ENCODE peak calls at places on chromosomes 12 and 14, in four cellular contexts. One of them, this sample, is unnamed.

GRCh38 chr12:57611116-57611809 is at the start of gene ARHGEF25:
- DNase-seq in NT2/D1: no peak
- DNase-seq in astrocyte: no peak
- DNase-seq in brain microvascular endothelial cell: no peak
- DNase-seq in this sample: no peak

GRCh38 chr12:58502857-58503256 is 417.4 kb downstream of the LRIG3 start:
- DNase-seq in NT2/D1: no peak
- DNase-seq in astrocyte: no peak
- DNase-seq in brain microvascular endothelial cell: no peak
- DNase-seq in this sample: no peak

GRCh38 chr12:115354007-115354452 is 670.1 kb upstream of the TBX3 start:
- DNase-seq in NT2/D1: no peak
- DNase-seq in astrocyte: peak; percentile 95
- DNase-seq in brain microvascular endothelial cell: peak; percentile 97
- DNase-seq in this sample: peak; percentile 89

GRCh38 chr14:69052181-69052601 is 73.1 kb upstream of the ACTN1 start:
- DNase-seq in NT2/D1: no peak
- DNase-seq in astrocyte: no peak
- DNase-seq in brain microvascular endothelial cell: no peak
- DNase-seq in this sample: no peak

GRCh38 chr12:94650143-94651056 is at the start of gene TMCC3:
- DNase-seq in NT2/D1: peak; percentile 13
- DNase-seq in astrocyte: no peak
- DNase-seq in brain microvascular endothelial cell: no peak
- DNase-seq in this sample: no peak

GRCh38 chr14:97002454-97002853 is 205.3 kb downstream of the VRK1 start:
- DNase-seq in NT2/D1: no peak
- DNase-seq in astrocyte: no peak
- DNase-seq in brain microvascular endothelial cell: no peak
- DNase-seq in this sample: no peak

GRCh38 chr12:116338064-116338872 is 60.8 kb upstream of the MED13L start:
- DNase-seq in NT2/D1: no peak
- DNase-seq in astrocyte: no peak
- DNase-seq in brain microvascular endothelial cell: no peak
- DNase-seq in this sample: no peak

GRCh38 chr14:51938137-51938536 is 51.2 kb upstream of the RTRAF start:
- DNase-seq in NT2/D1: no peak
- DNase-seq in astrocyte: no peak
- DNase-seq in brain microvascular endothelial cell: no peak
- DNase-seq in this sample: no peak

GRCh38 chr12:1619599-1619998 is 9.4 kb upstream of the WNT5B start:
- DNase-seq in NT2/D1: no peak
- DNase-seq in astrocyte: no peak
- DNase-seq in brain microvascular endothelial cell: no peak
- DNase-seq in this sample: no peak

GRCh38 chr12:18250313-18250916 is 10.9 kb upstream of the PIK3C2G start:
- DNase-seq in NT2/D1: peak; percentile 93
- DNase-seq in astrocyte: peak; percentile 39
- DNase-seq in brain microvascular endothelial cell: peak; percentile 51
- DNase-seq in this sample: peak; percentile 26

GRCh38 chr12:27780612-27781408 is 774 bp upstream of the MANSC4 start:
- DNase-seq in NT2/D1: peak; percentile 30
- DNase-seq in astrocyte: peak; percentile 58
- DNase-seq in brain microvascular endothelial cell: peak; percentile 27
- DNase-seq in this sample: no peak

GRCh38 chr14:75484711-75485429 is 37.4 kb upstream of the BATF start:
- DNase-seq in NT2/D1: no peak
- DNase-seq in astrocyte: no peak
- DNase-seq in brain microvascular endothelial cell: no peak
- DNase-seq in this sample: no peak

GRCh38 chr14:33692762-33693161 is 258.1 kb downstream of the EGLN3 start:
- DNase-seq in NT2/D1: no peak
- DNase-seq in astrocyte: peak; percentile 97
- DNase-seq in brain microvascular endothelial cell: peak; percentile 85
- DNase-seq in this sample: peak; percentile 79

GRCh38 chr12:14214495-14214894 is 151.0 kb upstream of the ATF7IP start:
- DNase-seq in NT2/D1: no peak
- DNase-seq in astrocyte: no peak
- DNase-seq in brain microvascular endothelial cell: no peak
- DNase-seq in this sample: no peak

GRCh38 chr12:25556136-25556535 is 3.1 kb upstream of the LMNTD1 start:
- DNase-seq in NT2/D1: no peak
- DNase-seq in astrocyte: no peak
- DNase-seq in brain microvascular endothelial cell: no peak
- DNase-seq in this sample: no peak

GRCh38 chr14:50082784-50083466 is 33.4 kb downstream of the VCPKMT start:
- DNase-seq in NT2/D1: no peak
- DNase-seq in astrocyte: peak; percentile 68
- DNase-seq in brain microvascular endothelial cell: peak; percentile 7
- DNase-seq in this sample: no peak

GRCh38 chr14:36163451-36163850 is 13.1 kb downstream of the PTCSC3 start:
- DNase-seq in NT2/D1: no peak
- DNase-seq in astrocyte: no peak
- DNase-seq in brain microvascular endothelial cell: no peak
- DNase-seq in this sample: no peak

GRCh38 chr12:39813776-39814175 is 194.2 kb upstream of the ABCD2 start:
- DNase-seq in NT2/D1: no peak
- DNase-seq in astrocyte: no peak
- DNase-seq in brain microvascular endothelial cell: no peak
- DNase-seq in this sample: no peak

GRCh38 chr14:61934385-61934784 is 172.2 kb downstream of the SNAPC1 start:
- DNase-seq in NT2/D1: no peak
- DNase-seq in astrocyte: peak; percentile 94
- DNase-seq in brain microvascular endothelial cell: peak; percentile 94
- DNase-seq in this sample: peak; percentile 32

GRCh38 chr12:41067941-41068645 is 120.0 kb upstream of the PDZRN4 start:
- DNase-seq in NT2/D1: no peak
- DNase-seq in astrocyte: no peak
- DNase-seq in brain microvascular endothelial cell: no peak
- DNase-seq in this sample: no peak

GRCh38 chr12:57454566-57455373 is at the start of gene INHBE:
- DNase-seq in NT2/D1: no peak
- DNase-seq in astrocyte: peak; percentile 59
- DNase-seq in brain microvascular endothelial cell: no peak
- DNase-seq in this sample: peak; percentile 45

GRCh38 chr14:100471451-100472093 is 115.6 kb downstream of the BEGAIN start:
- DNase-seq in NT2/D1: no peak
- DNase-seq in astrocyte: peak; percentile 73
- DNase-seq in brain microvascular endothelial cell: no peak
- DNase-seq in this sample: no peak

GRCh38 chr12:82904219-82904795 is 217.6 kb downstream of the TMTC2 start:
- DNase-seq in NT2/D1: no peak
- DNase-seq in astrocyte: peak; percentile 26
- DNase-seq in brain microvascular endothelial cell: no peak
- DNase-seq in this sample: no peak

GRCh38 chr14:89574420-89574819 is 157.4 kb upstream of the FOXN3 start:
- DNase-seq in NT2/D1: no peak
- DNase-seq in astrocyte: no peak
- DNase-seq in brain microvascular endothelial cell: no peak
- DNase-seq in this sample: no peak

GRCh38 chr12:92553389-92553788 is 149.4 kb upstream of the PLEKHG7 start:
- DNase-seq in NT2/D1: no peak
- DNase-seq in astrocyte: no peak
- DNase-seq in brain microvascular endothelial cell: no peak
- DNase-seq in this sample: no peak

GRCh38 chr12:48001426-48002178 is 2.7 kb downstream of the COL2A1 start:
- DNase-seq in NT2/D1: no peak
- DNase-seq in astrocyte: peak; percentile 25
- DNase-seq in brain microvascular endothelial cell: peak; percentile 20
- DNase-seq in this sample: no peak

DNA sequence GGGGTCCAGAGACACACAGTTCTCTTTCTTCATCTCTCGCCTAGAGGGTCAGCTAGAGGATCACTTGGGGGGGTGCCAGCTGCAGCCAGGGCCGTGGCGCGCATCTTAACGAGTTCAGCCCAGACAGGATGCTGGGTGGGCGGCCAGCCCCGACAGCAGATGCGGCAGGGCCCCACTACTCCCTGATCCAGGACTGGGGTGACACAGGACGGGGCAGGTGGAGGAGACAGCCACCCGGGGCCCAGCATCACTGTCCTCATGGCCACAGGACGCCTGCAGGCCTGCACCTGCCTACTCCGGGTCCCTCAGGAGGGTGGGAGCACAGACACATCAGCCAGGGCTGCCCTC is 12.8 kb downstream of the AKT1 start:
- DNase-seq in NT2/D1: no peak
- DNase-seq in astrocyte: no peak
- DNase-seq in brain microvascular endothelial cell: no peak
- DNase-seq in this sample: no peak
- H3K36me3 ChIP-seq in NT2/D1: peaks cover 50% of the 10 kb centered on the region
- H3K36me3 ChIP-seq in astrocyte: no peaks in the 10 kb centered on the region
- H3K36me3 ChIP-seq in brain microvascular endothelial cell: peaks cover 13% of the 10 kb centered on the region
- H3K36me3 ChIP-seq in this sample: no peaks in the 10 kb centered on the region

GRCh38 chr12:107586256-107586970 is 99.2 kb upstream of the PWP1 start:
- DNase-seq in NT2/D1: no peak
- DNase-seq in astrocyte: no peak
- DNase-seq in brain microvascular endothelial cell: no peak
- DNase-seq in this sample: no peak

GRCh38 chr12:107581616-107582015 is 104.0 kb upstream of the PWP1 start:
- DNase-seq in NT2/D1: no peak
- DNase-seq in astrocyte: no peak
- DNase-seq in brain microvascular endothelial cell: no peak
- DNase-seq in this sample: no peak

GRCh38 chr12:107584523-107584922 is 101.1 kb upstream of the PWP1 start:
- DNase-seq in NT2/D1: peak; percentile 20
- DNase-seq in astrocyte: no peak
- DNase-seq in brain microvascular endothelial cell: no peak
- DNase-seq in this sample: no peak

GRCh38 chr12:107580750-107581529 is 104.7 kb upstream of the PWP1 start:
- DNase-seq in NT2/D1: no peak
- DNase-seq in astrocyte: no peak
- DNase-seq in brain microvascular endothelial cell: no peak
- DNase-seq in this sample: no peak
- H3K4me3 ChIP-seq in NT2/D1: no peak overlapping the region
- H3K4me3 ChIP-seq in astrocyte: peak overlapping the region; percentile 44
- H3K4me3 ChIP-seq in brain microvascular endothelial cell: peak overlapping the region; percentile 38
- H3K4me3 ChIP-seq in this sample: peak overlapping the region; percentile 11

GRCh38 chr12:124551268-124552144 is 15.9 kb downstream of the NCOR2 start:
- DNase-seq in NT2/D1: no peak
- DNase-seq in astrocyte: no peak
- DNase-seq in brain microvascular endothelial cell: no peak
- DNase-seq in this sample: no peak
- H3K36me3 ChIP-seq in NT2/D1: peaks cover 58% of the 10 kb centered on the region
- H3K36me3 ChIP-seq in astrocyte: no peaks in the 10 kb centered on the region
- H3K36me3 ChIP-seq in brain microvascular endothelial cell: no peaks in the 10 kb centered on the region
- H3K36me3 ChIP-seq in this sample: no peaks in the 10 kb centered on the region

GRCh38 chr14:92511472-92512247 is 1.9 kb upstream of the RIN3 start:
- DNase-seq in NT2/D1: no peak
- DNase-seq in astrocyte: peak; percentile 92
- DNase-seq in brain microvascular endothelial cell: peak; percentile 94
- DNase-seq in this sample: peak; percentile 90
- H3K4me3 ChIP-seq in NT2/D1: no peak overlapping the region
- H3K4me3 ChIP-seq in astrocyte: no peak overlapping the region
- H3K4me3 ChIP-seq in brain microvascular endothelial cell: no peak overlapping the region
- H3K4me3 ChIP-seq in this sample: no peak overlapping the region

GRCh38 chr14:25381498-25381897 is 331.6 kb upstream of the STXBP6 start:
- DNase-seq in NT2/D1: no peak
- DNase-seq in astrocyte: no peak
- DNase-seq in brain microvascular endothelial cell: no peak
- DNase-seq in this sample: no peak
- H3K36me3 ChIP-seq in NT2/D1: no peaks in the 10 kb centered on the region
- H3K36me3 ChIP-seq in astrocyte: no peaks in the 10 kb centered on the region
- H3K36me3 ChIP-seq in brain microvascular endothelial cell: no peaks in the 10 kb centered on the region
- H3K36me3 ChIP-seq in this sample: no peaks in the 10 kb centered on the region

GRCh38 chr14:70188608-70189540 is at the start of gene SLC8A3:
- DNase-seq in NT2/D1: no peak
- DNase-seq in astrocyte: peak; percentile 44
- DNase-seq in brain microvascular endothelial cell: peak; percentile 31
- DNase-seq in this sample: peak; percentile 14

GRCh38 chr14:70186826-70187483 is 1.8 kb downstream of the SLC8A3 start:
- DNase-seq in NT2/D1: no peak
- DNase-seq in astrocyte: no peak
- DNase-seq in brain microvascular endothelial cell: no peak
- DNase-seq in this sample: no peak

GRCh38 chr14:70188292-70188607 is 501 bp downstream of the SLC8A3 start:
- DNase-seq in NT2/D1: no peak
- DNase-seq in astrocyte: no peak
- DNase-seq in brain microvascular endothelial cell: no peak
- DNase-seq in this sample: no peak

GRCh38 chr14:70190156-70190555 is 1.4 kb upstream of the SLC8A3 start:
- DNase-seq in NT2/D1: no peak
- DNase-seq in astrocyte: no peak
- DNase-seq in brain microvascular endothelial cell: no peak
- DNase-seq in this sample: no peak

DNA sequence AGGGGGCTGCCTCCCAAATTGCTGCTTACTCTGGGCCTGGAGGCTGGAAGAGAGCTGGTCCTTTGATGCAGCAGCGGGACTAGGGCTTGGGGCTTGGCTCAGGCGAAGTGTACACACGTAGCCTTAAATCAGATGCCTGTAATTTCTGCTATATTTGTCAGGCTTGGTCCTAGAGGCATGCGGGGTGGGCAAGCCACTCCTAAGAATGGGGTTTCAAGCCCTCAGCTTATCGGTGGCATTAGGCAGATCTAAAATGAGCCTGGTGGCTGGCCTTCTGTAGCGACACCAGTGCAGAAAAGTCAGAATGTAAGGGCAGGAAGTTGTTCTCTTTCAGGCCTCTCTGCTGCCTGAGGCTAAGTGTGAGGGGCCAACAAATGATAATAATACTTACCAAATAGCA is 927 bp upstream of the SLC8A3 start:
- DNase-seq in NT2/D1: no peak
- DNase-seq in astrocyte: no peak
- DNase-seq in brain microvascular endothelial cell: no peak
- DNase-seq in this sample: no peak
- H3K4me3 ChIP-seq in NT2/D1: no peak overlapping the region
- H3K4me3 ChIP-seq in astrocyte: no peak overlapping the region
- H3K4me3 ChIP-seq in brain microvascular endothelial cell: no peak overlapping the region
- H3K4me3 ChIP-seq in this sample: no peak overlapping the region

This sample was measured in kidney epithelial cell.